ENCODE peak calls at places on chromosomes 7 and 10, in ten cellular contexts. One of them, this sample, is unnamed.

GRCh38 chr10:103691723-103692380 is 163.5 kb downstream of the SH3PXD2A start:
- DNase-seq in left colon: no peak
- DNase-seq in NCI-H345: no peak
- DNase-seq in myocyte: no peak
- DNase-seq in GM19239: no peak
- DNase-seq in GM23248: peak
- DNase-seq in cardiac muscle cell: no peak
- DNase-seq in GM12892: peak
- DNase-seq in activated T-cell treated with anti-CD3 and anti-CD28 coated beads for 1 hour: no peak
- DNase-seq in C1 segment of cervical spinal cord: no peak
- DNase-seq in this sample: no peak

GRCh38 chr10:79192677-79193003 is 123.9 kb downstream of the ZMIZ1 start:
- DNase-seq in C1 segment of cervical spinal cord: no peak
- DNase-seq in left colon: no peak
- DNase-seq in GM23248: peak
- DNase-seq in GM12892: no peak
- DNase-seq in NCI-H345: no peak
- DNase-seq in myocyte: peak
- DNase-seq in cardiac muscle cell: no peak
- DNase-seq in activated T-cell treated with anti-CD3 and anti-CD28 coated beads for 1 hour: no peak
- DNase-seq in GM19239: no peak
- DNase-seq in this sample: no peak

GRCh38 chr7:55438765-55439525 is 73.8 kb downstream of the LANCL2 start:
- DNase-seq in GM23248: peak
- DNase-seq in NCI-H345: peak
- DNase-seq in C1 segment of cervical spinal cord: peak
- DNase-seq in myocyte: peak
- DNase-seq in GM12892: no peak
- DNase-seq in GM19239: no peak
- DNase-seq in cardiac muscle cell: no peak
- DNase-seq in left colon: peak
- DNase-seq in activated T-cell treated with anti-CD3 and anti-CD28 coated beads for 1 hour: no peak
- DNase-seq in this sample: peak

GRCh38 chr10:6176691-6177231 is 26.0 kb upstream of the PFKFB3 start:
- DNase-seq in myocyte: no peak
- DNase-seq in cardiac muscle cell: no peak
- DNase-seq in GM12892: no peak
- DNase-seq in activated T-cell treated with anti-CD3 and anti-CD28 coated beads for 1 hour: no peak
- DNase-seq in NCI-H345: no peak
- DNase-seq in GM19239: no peak
- DNase-seq in C1 segment of cervical spinal cord: no peak
- DNase-seq in left colon: no peak
- DNase-seq in GM23248: peak
- DNase-seq in this sample: no peak

GRCh38 chr7:117219485-117219884 is 103.4 kb downstream of the WNT2 start:
- DNase-seq in C1 segment of cervical spinal cord: no peak
- DNase-seq in cardiac muscle cell: no peak
- DNase-seq in GM12892: no peak
- DNase-seq in GM19239: no peak
- DNase-seq in NCI-H345: no peak
- DNase-seq in left colon: no peak
- DNase-seq in myocyte: no peak
- DNase-seq in activated T-cell treated with anti-CD3 and anti-CD28 coated beads for 1 hour: no peak
- DNase-seq in GM23248: peak
- DNase-seq in this sample: no peak

GRCh38 chr7:157017149-157017548 is 6.7 kb upstream of the MNX1 start:
- DNase-seq in activated T-cell treated with anti-CD3 and anti-CD28 coated beads for 1 hour: no peak
- DNase-seq in cardiac muscle cell: no peak
- DNase-seq in GM23248: no peak
- DNase-seq in NCI-H345: no peak
- DNase-seq in GM12892: no peak
- DNase-seq in GM19239: no peak
- DNase-seq in myocyte: no peak
- DNase-seq in C1 segment of cervical spinal cord: no peak
- DNase-seq in left colon: no peak
- DNase-seq in this sample: no peak

GRCh38 chr7:17289074-17289665 is 9.3 kb upstream of the AHR start:
- DNase-seq in GM12892: no peak
- DNase-seq in GM19239: no peak
- DNase-seq in GM23248: no peak
- DNase-seq in activated T-cell treated with anti-CD3 and anti-CD28 coated beads for 1 hour: no peak
- DNase-seq in left colon: no peak
- DNase-seq in NCI-H345: peak
- DNase-seq in cardiac muscle cell: peak
- DNase-seq in C1 segment of cervical spinal cord: no peak
- DNase-seq in myocyte: peak
- DNase-seq in this sample: no peak

GRCh38 chr7:69800495-69800894 is 202.2 kb downstream of the AUTS2 start:
- DNase-seq in GM23248: peak
- DNase-seq in myocyte: no peak
- DNase-seq in GM19239: no peak
- DNase-seq in activated T-cell treated with anti-CD3 and anti-CD28 coated beads for 1 hour: no peak
- DNase-seq in left colon: no peak
- DNase-seq in cardiac muscle cell: peak
- DNase-seq in C1 segment of cervical spinal cord: no peak
- DNase-seq in NCI-H345: no peak
- DNase-seq in GM12892: no peak
- DNase-seq in this sample: no peak

GRCh38 chr10:85612833-85613232 is 753.8 kb downstream of the GRID1 start:
- DNase-seq in cardiac muscle cell: no peak
- DNase-seq in GM23248: no peak
- DNase-seq in myocyte: no peak
- DNase-seq in C1 segment of cervical spinal cord: no peak
- DNase-seq in activated T-cell treated with anti-CD3 and anti-CD28 coated beads for 1 hour: no peak
- DNase-seq in left colon: no peak
- DNase-seq in NCI-H345: no peak
- DNase-seq in GM19239: no peak
- DNase-seq in GM12892: no peak
- DNase-seq in this sample: no peak

GRCh38 chr10:64261092-64261491 is 739.9 kb downstream of the REEP3 start:
- DNase-seq in GM12892: no peak
- DNase-seq in C1 segment of cervical spinal cord: no peak
- DNase-seq in GM19239: no peak
- DNase-seq in activated T-cell treated with anti-CD3 and anti-CD28 coated beads for 1 hour: no peak
- DNase-seq in GM23248: no peak
- DNase-seq in cardiac muscle cell: no peak
- DNase-seq in myocyte: no peak
- DNase-seq in NCI-H345: no peak
- DNase-seq in left colon: no peak
- DNase-seq in this sample: no peak

GRCh38 chr7:130593033-130593432 is 75.5 kb downstream of the COPG2 start:
- DNase-seq in left colon: no peak
- DNase-seq in activated T-cell treated with anti-CD3 and anti-CD28 coated beads for 1 hour: no peak
- DNase-seq in NCI-H345: peak
- DNase-seq in GM19239: no peak
- DNase-seq in GM12892: no peak
- DNase-seq in GM23248: no peak
- DNase-seq in cardiac muscle cell: no peak
- DNase-seq in C1 segment of cervical spinal cord: no peak
- DNase-seq in myocyte: peak
- DNase-seq in this sample: no peak

GRCh38 chr7:41085244-41085643 is 617.6 kb downstream of the INHBA start:
- DNase-seq in C1 segment of cervical spinal cord: no peak
- DNase-seq in GM19239: no peak
- DNase-seq in left colon: no peak
- DNase-seq in myocyte: peak
- DNase-seq in GM12892: no peak
- DNase-seq in NCI-H345: no peak
- DNase-seq in GM23248: peak
- DNase-seq in cardiac muscle cell: no peak
- DNase-seq in activated T-cell treated with anti-CD3 and anti-CD28 coated beads for 1 hour: no peak
- DNase-seq in this sample: no peak

GRCh38 chr7:83976302-83976701 is 218.3 kb downstream of the SEMA3A start:
- DNase-seq in activated T-cell treated with anti-CD3 and anti-CD28 coated beads for 1 hour: no peak
- DNase-seq in left colon: no peak
- DNase-seq in cardiac muscle cell: peak
- DNase-seq in C1 segment of cervical spinal cord: no peak
- DNase-seq in NCI-H345: peak
- DNase-seq in GM23248: peak
- DNase-seq in myocyte: peak
- DNase-seq in GM19239: no peak
- DNase-seq in GM12892: no peak
- DNase-seq in this sample: peak

GRCh38 chr10:34116780-34117179 is 698.3 kb downstream of the PARD3 start:
- DNase-seq in myocyte: no peak
- DNase-seq in cardiac muscle cell: peak
- DNase-seq in left colon: no peak
- DNase-seq in C1 segment of cervical spinal cord: no peak
- DNase-seq in GM23248: no peak
- DNase-seq in GM19239: no peak
- DNase-seq in GM12892: no peak
- DNase-seq in NCI-H345: no peak
- DNase-seq in activated T-cell treated with anti-CD3 and anti-CD28 coated beads for 1 hour: no peak
- DNase-seq in this sample: no peak

GRCh38 chr7:36967387-36967786 is 243.1 kb upstream of the AOAH start:
- DNase-seq in myocyte: peak
- DNase-seq in C1 segment of cervical spinal cord: peak
- DNase-seq in left colon: peak
- DNase-seq in activated T-cell treated with anti-CD3 and anti-CD28 coated beads for 1 hour: no peak
- DNase-seq in cardiac muscle cell: peak
- DNase-seq in GM23248: peak
- DNase-seq in NCI-H345: no peak
- DNase-seq in GM19239: peak
- DNase-seq in GM12892: no peak
- DNase-seq in this sample: no peak

GRCh38 chr7:143285806-143286521 is 1.2 kb downstream of the TMEM139 start:
- DNase-seq in myocyte: no peak
- DNase-seq in cardiac muscle cell: no peak
- DNase-seq in GM23248: no peak
- DNase-seq in GM19239: no peak
- DNase-seq in C1 segment of cervical spinal cord: no peak
- DNase-seq in left colon: no peak
- DNase-seq in NCI-H345: no peak
- DNase-seq in activated T-cell treated with anti-CD3 and anti-CD28 coated beads for 1 hour: no peak
- DNase-seq in GM12892: no peak
- DNase-seq in this sample: no peak

GRCh38 chr10:89224697-89225443 is 17.8 kb upstream of the CH25H start:
- DNase-seq in GM19239: no peak
- DNase-seq in activated T-cell treated with anti-CD3 and anti-CD28 coated beads for 1 hour: no peak
- DNase-seq in left colon: no peak
- DNase-seq in myocyte: no peak
- DNase-seq in NCI-H345: no peak
- DNase-seq in cardiac muscle cell: no peak
- DNase-seq in GM23248: peak
- DNase-seq in C1 segment of cervical spinal cord: no peak
- DNase-seq in GM12892: no peak
- DNase-seq in this sample: no peak

GRCh38 chr10:132209130-132209529 is 22.4 kb downstream of the DPYSL4 start:
- DNase-seq in NCI-H345: no peak
- DNase-seq in GM19239: no peak
- DNase-seq in C1 segment of cervical spinal cord: no peak
- DNase-seq in GM23248: peak
- DNase-seq in left colon: no peak
- DNase-seq in cardiac muscle cell: no peak
- DNase-seq in activated T-cell treated with anti-CD3 and anti-CD28 coated beads for 1 hour: no peak
- DNase-seq in GM12892: no peak
- DNase-seq in myocyte: peak
- DNase-seq in this sample: no peak

GRCh38 chr10:119073584-119073983 is 7.0 kb downstream of the EIF3A start:
- DNase-seq in activated T-cell treated with anti-CD3 and anti-CD28 coated beads for 1 hour: no peak
- DNase-seq in myocyte: no peak
- DNase-seq in C1 segment of cervical spinal cord: no peak
- DNase-seq in left colon: no peak
- DNase-seq in GM12892: no peak
- DNase-seq in NCI-H345: no peak
- DNase-seq in GM23248: no peak
- DNase-seq in cardiac muscle cell: no peak
- DNase-seq in GM19239: no peak
- DNase-seq in this sample: no peak

GRCh38 chr7:16926283-16926682 is 44.5 kb upstream of the AGR3 start:
- DNase-seq in GM19239: no peak
- DNase-seq in NCI-H345: peak
- DNase-seq in myocyte: peak
- DNase-seq in GM12892: no peak
- DNase-seq in GM23248: peak
- DNase-seq in C1 segment of cervical spinal cord: no peak
- DNase-seq in cardiac muscle cell: peak
- DNase-seq in activated T-cell treated with anti-CD3 and anti-CD28 coated beads for 1 hour: no peak
- DNase-seq in left colon: no peak
- DNase-seq in this sample: no peak

GRCh38 chr7:30162622-30163124 is 27.9 kb downstream of the MTURN start:
- DNase-seq in GM23248: peak
- DNase-seq in cardiac muscle cell: no peak
- DNase-seq in GM12892: no peak
- DNase-seq in NCI-H345: peak
- DNase-seq in GM19239: no peak
- DNase-seq in myocyte: peak
- DNase-seq in activated T-cell treated with anti-CD3 and anti-CD28 coated beads for 1 hour: no peak
- DNase-seq in C1 segment of cervical spinal cord: no peak
- DNase-seq in left colon: no peak
- DNase-seq in this sample: no peak

GRCh38 chr7:130095812-130096211 is 25.5 kb downstream of the KLHDC10 start:
- DNase-seq in myocyte: peak
- DNase-seq in activated T-cell treated with anti-CD3 and anti-CD28 coated beads for 1 hour: no peak
- DNase-seq in GM23248: peak
- DNase-seq in GM19239: no peak
- DNase-seq in NCI-H345: no peak
- DNase-seq in GM12892: no peak
- DNase-seq in C1 segment of cervical spinal cord: no peak
- DNase-seq in cardiac muscle cell: no peak
- DNase-seq in left colon: no peak
- DNase-seq in this sample: no peak

GRCh38 chr10:131272897-131273451 is 38.5 kb downstream of the TCERG1L start:
- DNase-seq in GM12892: no peak
- DNase-seq in GM23248: no peak
- DNase-seq in C1 segment of cervical spinal cord: no peak
- DNase-seq in cardiac muscle cell: no peak
- DNase-seq in NCI-H345: no peak
- DNase-seq in activated T-cell treated with anti-CD3 and anti-CD28 coated beads for 1 hour: no peak
- DNase-seq in GM19239: no peak
- DNase-seq in myocyte: no peak
- DNase-seq in left colon: no peak
- DNase-seq in this sample: no peak

GRCh38 chr10:71666607-71667373 is 52.8 kb downstream of the C10orf105 start:
- DNase-seq in C1 segment of cervical spinal cord: no peak
- DNase-seq in cardiac muscle cell: peak
- DNase-seq in activated T-cell treated with anti-CD3 and anti-CD28 coated beads for 1 hour: no peak
- DNase-seq in GM19239: no peak
- DNase-seq in myocyte: no peak
- DNase-seq in left colon: no peak
- DNase-seq in NCI-H345: no peak
- DNase-seq in GM12892: peak
- DNase-seq in GM23248: no peak
- DNase-seq in this sample: no peak

GRCh38 chr10:49512121-49512809 is 26.7 kb downstream of the ERCC6 start:
- DNase-seq in activated T-cell treated with anti-CD3 and anti-CD28 coated beads for 1 hour: no peak
- DNase-seq in C1 segment of cervical spinal cord: no peak
- DNase-seq in myocyte: peak
- DNase-seq in left colon: no peak
- DNase-seq in GM23248: peak
- DNase-seq in GM19239: peak
- DNase-seq in NCI-H345: peak
- DNase-seq in cardiac muscle cell: peak
- DNase-seq in GM12892: no peak
- DNase-seq in this sample: no peak

GRCh38 chr10:21832751-21833150 is 170.8 kb downstream of the DNAJC1 start:
- DNase-seq in GM23248: no peak
- DNase-seq in activated T-cell treated with anti-CD3 and anti-CD28 coated beads for 1 hour: no peak
- DNase-seq in C1 segment of cervical spinal cord: no peak
- DNase-seq in cardiac muscle cell: no peak
- DNase-seq in GM12892: no peak
- DNase-seq in left colon: no peak
- DNase-seq in GM19239: no peak
- DNase-seq in NCI-H345: no peak
- DNase-seq in myocyte: no peak
- DNase-seq in this sample: no peak

GRCh38 chr10:7902413-7902812 is 84.1 kb downstream of the TAF3 start:
- DNase-seq in left colon: no peak
- DNase-seq in NCI-H345: no peak
- DNase-seq in C1 segment of cervical spinal cord: no peak
- DNase-seq in GM12892: no peak
- DNase-seq in GM19239: no peak
- DNase-seq in myocyte: no peak
- DNase-seq in GM23248: no peak
- DNase-seq in activated T-cell treated with anti-CD3 and anti-CD28 coated beads for 1 hour: no peak
- DNase-seq in cardiac muscle cell: no peak
- DNase-seq in this sample: no peak

GRCh38 chr10:90587561-90587960 is 270.3 kb downstream of the HTR7 start:
- DNase-seq in activated T-cell treated with anti-CD3 and anti-CD28 coated beads for 1 hour: no peak
- DNase-seq in NCI-H345: no peak
- DNase-seq in cardiac muscle cell: no peak
- DNase-seq in left colon: no peak
- DNase-seq in myocyte: no peak
- DNase-seq in GM23248: no peak
- DNase-seq in GM12892: no peak
- DNase-seq in C1 segment of cervical spinal cord: no peak
- DNase-seq in GM19239: no peak
- DNase-seq in this sample: no peak

This sample was measured in NCI-H2029 treated with DMSO at 0.1 percent for 48 hours.